ENCODE peak calls at places on chromosomes 12 and 14, in four cellular contexts. T is H1, C is uterus, M is body of pancreas. J is an unnamed sample.

GRCh38 chr12:11820476-11820875 is 171.0 kb downstream of the ETV6 start:
- DNase-seq in T (no peak), C (no peak), M (no peak), J (no peak)

GRCh38 chr14:85601246-85601645 is 71.3 kb downstream of the FLRT2 start:
- DNase-seq in T (no peak), C (no peak), M (no peak), J (no peak)

GRCh38 chr14:81062816-81063215 is 107.4 kb downstream of the TSHR start:
- DNase-seq in T (peak; percentile 50), C (no peak), M (no peak), J (no peak)

GRCh38 chr12:1281683-1282366 is 290.8 kb downstream of the ERC1 start:
- DNase-seq in T (no peak), C (no peak), M (no peak), J (no peak)

GRCh38 chr14:89486961-89487360 is 69.9 kb upstream of the FOXN3 start:
- DNase-seq in T (no peak), C (no peak), M (no peak), J (no peak)

GRCh38 chr14:21668377-21668776 is 5.2 kb downstream of the OR4E1 start:
- DNase-seq in T (no peak), C (no peak), M (no peak), J (no peak)

GRCh38 chr14:45359766-45360165 is 106.8 kb upstream of the MIS18BP1 start:
- DNase-seq in T (no peak), C (no peak), M (no peak), J (no peak)

GRCh38 chr14:88166616-88167015 is 156.5 kb downstream of the KCNK10 start:
- DNase-seq in T (no peak), C (no peak), M (no peak), J (no peak)

GRCh38 chr12:108827941-108828340 is 29.4 kb downstream of the SSH1 start:
- DNase-seq in T (no peak), C (no peak), M (no peak), J (no peak)

GRCh38 chr14:103284574-103285467 is 49.2 kb upstream of the EIF5 start:
- DNase-seq in T (no peak), C (no peak), M (no peak), J (no peak)

GRCh38 chr14:101167428-101167827 is 263.9 kb upstream of the RTL1 start:
- DNase-seq in T (no peak), C (no peak), M (no peak), J (no peak)

GRCh38 chr12:123120452-123121166 is 30.3 kb downstream of the PITPNM2 start:
- DNase-seq in T (no peak), C (no peak), M (no peak), J (no peak)

GRCh38 chr14:90060965-90061848 is 587 bp upstream of the KCNK13 start:
- DNase-seq in T (peak; percentile 74), C (no peak), M (no peak), J (no peak)

GRCh38 chr14:90568405-90568804 is 171.6 kb downstream of the CALM1 start:
- DNase-seq in T (no peak), C (no peak), M (no peak), J (no peak)

GRCh38 chr14:90061849-90062794 is at the start of gene KCNK13:
- DNase-seq in T (peak; percentile 71), C (no peak), M (no peak), J (no peak)

GRCh38 chr14:34111933-34112332 is 161.1 kb upstream of the EGLN3 start:
- DNase-seq in T (no peak), C (no peak), M (no peak), J (no peak)

GRCh38 chr12:96247567-96247962 is 53.4 kb downstream of the ELK3 start:
- DNase-seq in T (no peak), C (no peak), M (no peak), J (peak; percentile 77)

GRCh38 chr14:71203306-71203705 is 296.0 kb downstream of the PCNX1 start:
- DNase-seq in T (no peak), C (no peak), M (no peak), J (no peak)

GRCh38 chr12:9872116-9872515 is 3.0 kb upstream of the CLEC2B start:
- DNase-seq in T (no peak), C (no peak), M (no peak), J (no peak)

GRCh38 chr14:105430535-105430934 is 10.9 kb downstream of the MTA1 start:
- DNase-seq in T (no peak), C (no peak), M (no peak), J (no peak)

GRCh38 chr12:132365226-132365625 is 35.8 kb upstream of the GALNT9 start:
- DNase-seq in T (no peak), C (no peak), M (no peak), J (no peak)

GRCh38 chr12:870378-870777 is 79.1 kb downstream of the RAD52 start:
- DNase-seq in T (no peak), C (no peak), M (no peak), J (no peak)

GRCh38 chr12:24596768-24597388 is 352.0 kb downstream of the BCAT1 start:
- DNase-seq in T (no peak), C (no peak), M (no peak), J (no peak)

GRCh38 chr12:92930421-92930820 is 1.3 kb upstream of the EEA1 start:
- DNase-seq in T (no peak), C (no peak), M (no peak), J (no peak)

GRCh38 chr12:92929957-92930356 is 862 bp upstream of the EEA1 start:
- DNase-seq in T (no peak), C (no peak), M (no peak), J (no peak)

GRCh38 chr12:92927436-92928116 is 1.5 kb downstream of the EEA1 start:
- DNase-seq in T (no peak), C (no peak), M (no peak), J (no peak)

GRCh38 chr12:92928431-92928961 is 599 bp downstream of the EEA1 start:
- DNase-seq in T (peak; percentile 58), C (peak; percentile 44), M (no peak), J (no peak)

DNA sequence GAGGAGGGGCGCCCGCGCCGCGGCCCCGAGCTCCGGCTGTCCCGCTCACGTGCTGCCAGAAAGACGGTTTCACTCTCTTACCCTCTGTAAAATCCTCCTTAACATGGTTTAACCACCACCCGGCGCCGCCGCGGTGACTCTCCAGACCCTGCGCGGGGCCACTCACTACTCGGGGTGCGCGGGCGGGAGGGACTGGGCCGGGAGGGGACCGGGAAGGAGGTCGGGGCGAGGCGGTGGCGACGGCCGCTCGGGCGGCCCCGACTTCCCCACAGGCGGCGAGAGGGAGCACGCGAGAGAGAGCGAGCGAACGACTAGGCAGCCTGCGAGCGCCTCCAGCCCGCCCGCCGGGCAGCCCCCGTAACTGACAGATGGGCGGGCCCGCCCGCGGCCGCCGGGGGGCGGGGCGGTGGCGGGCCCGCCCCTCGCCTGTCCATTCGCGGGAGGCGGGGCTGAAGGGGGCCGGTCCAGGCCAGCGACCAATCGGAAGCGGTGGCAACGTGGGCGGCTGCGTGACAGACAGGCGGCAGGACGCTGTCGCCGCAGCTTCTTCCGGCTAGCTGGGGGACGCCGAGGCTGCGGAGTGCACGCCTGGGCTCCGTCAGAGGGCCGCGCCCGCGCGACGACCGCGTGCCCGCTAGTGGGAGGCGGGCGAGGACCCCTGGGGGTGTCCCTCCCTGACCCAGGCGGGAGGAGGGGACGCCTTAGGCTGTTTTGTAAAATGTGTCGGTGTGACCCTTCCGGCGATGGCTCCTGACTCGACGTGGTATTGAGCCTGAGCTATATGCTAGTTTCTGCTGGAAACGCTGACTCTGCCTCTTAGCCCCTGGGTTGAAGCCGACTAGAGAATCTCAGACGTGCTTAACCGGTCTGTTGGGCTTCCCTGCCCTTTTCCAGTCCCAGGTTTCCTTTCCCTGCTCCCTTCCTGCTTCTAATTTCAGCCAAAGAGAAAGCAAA is at the start of gene EEA1:
- DNase-seq in T (peak; percentile 91), C (peak; percentile 97), M (peak; percentile 97), J (peak; percentile 97)
- TF ChIP-seq POLR2A in T (peak; percentile 70), C (peak; percentile 96), M (peak; percentile 96), J (peak; percentile 78)

DNA sequence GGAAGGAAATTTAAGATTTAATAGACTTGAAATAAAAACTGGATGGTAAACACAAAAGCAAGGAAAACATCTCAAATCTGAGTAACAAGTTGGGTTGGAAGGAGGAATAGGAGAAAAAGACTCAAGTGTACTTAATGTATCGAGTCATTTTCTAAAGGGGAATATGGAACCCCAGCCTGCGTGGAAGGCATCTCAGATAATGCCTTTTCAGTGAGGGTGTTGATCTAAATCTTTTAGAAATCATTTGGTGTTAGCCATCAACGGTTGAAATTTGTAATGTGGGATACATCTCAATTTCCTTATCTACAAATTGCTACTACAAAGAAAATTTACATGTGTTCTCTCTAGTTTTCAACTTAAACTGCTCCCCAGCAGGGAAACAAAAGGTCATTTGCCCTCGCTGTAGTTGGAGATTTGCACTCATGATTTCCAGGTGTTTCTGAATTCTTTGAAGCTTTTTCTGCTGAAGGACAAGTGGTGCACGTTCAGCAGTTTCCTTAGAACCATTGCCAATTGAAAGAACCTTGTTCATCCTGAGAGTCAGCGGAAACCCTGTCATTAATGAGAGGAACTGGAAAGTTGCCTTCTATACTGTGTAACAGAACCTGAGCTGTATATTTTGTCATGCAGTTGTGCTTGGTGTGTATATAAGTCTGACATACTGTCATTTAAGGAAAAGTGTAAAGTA is 2.2 kb downstream of the PCBP2 start:
- DNase-seq in T (no peak), C (no peak), M (no peak), J (no peak)
- TF ChIP-seq POLR2A in T (peak; percentile 3), C (no peak), M (no peak), J (no peak)

DNA sequence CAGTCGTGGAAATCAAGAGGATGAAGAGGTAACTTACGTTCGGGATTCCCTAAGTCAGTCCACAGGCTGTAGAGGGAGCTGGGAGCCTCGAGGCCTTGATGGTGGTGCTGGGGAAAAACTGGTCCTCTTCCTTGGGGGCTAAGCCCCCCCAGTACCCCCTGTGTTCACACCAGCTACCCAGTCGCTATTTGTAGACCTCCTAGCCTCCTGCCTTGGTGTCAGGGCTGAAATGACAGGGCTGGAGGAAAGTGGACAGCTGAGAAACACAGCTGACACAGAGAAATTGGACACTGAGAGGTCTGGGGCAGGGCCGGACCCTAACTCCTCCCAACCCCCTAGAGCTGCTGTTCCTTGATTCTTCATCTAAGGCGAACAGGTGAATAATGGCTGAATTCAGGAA is at the start of gene STAC3:
- DNase-seq in T (no peak), C (peak; percentile 5), M (no peak), J (no peak)
- TF ChIP-seq POLR2A in T (no peak), C (no peak), M (no peak), J (no peak)

DNA sequence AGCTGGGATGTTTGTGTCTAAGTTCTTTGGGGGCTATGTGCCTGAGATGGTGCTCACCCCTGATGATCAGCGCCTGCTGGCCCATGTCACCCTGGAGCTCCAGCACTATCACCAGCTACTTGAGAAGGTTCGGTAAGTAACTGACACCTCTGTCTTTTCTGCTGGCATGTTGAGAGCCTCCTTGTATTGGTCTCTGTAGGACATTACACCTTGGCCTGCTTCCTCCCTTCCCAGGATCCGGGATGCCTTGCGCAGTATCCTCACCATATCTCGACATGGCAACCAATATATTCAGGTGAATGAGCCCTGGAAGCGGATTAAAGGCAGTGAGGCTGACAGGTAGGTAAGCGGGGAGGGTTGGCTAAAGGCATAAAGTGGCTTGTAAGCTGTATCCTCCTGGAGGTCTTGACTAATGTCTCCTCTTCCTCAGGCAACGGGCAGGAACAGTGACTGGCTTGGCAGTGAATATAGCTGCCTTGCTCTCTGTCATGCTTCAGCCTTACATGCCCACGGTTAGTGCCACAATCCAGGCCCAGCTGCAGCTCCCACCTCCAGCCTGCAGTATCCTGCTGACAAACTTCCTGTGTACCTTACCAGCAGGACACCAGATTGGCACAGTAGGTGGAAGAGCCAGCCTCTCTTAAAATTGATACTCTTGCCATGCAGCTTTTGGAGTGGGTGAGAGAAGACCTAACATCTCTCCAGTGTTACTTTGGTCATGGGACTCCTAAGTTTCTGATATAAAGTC is 5.4 kb downstream of the DDIT3 start:
- DNase-seq in T (no peak), C (no peak), M (no peak), J (no peak)
- TF ChIP-seq POLR2A in T (no peak), C (no peak), M (no peak), J (no peak)